ENCODE peak calls at places on chromosomes 12 and 14, in seven cellular contexts. Q, N, U, K, H, T and B are unnamed samples.
A peak's percentile ranks its signal among the peaks of the same experiment; 100 is the strongest.

GRCh38 chr12:104652910-104653309 is 196.2 kb downstream of the CHST11 start:
- DNase-seq in T (no peak), H (no peak), K (no peak), U (no peak), Q (no peak), N (no peak), B (no peak)

GRCh38 chr12:121933522-121934317 is 15.3 kb downstream of the CFAP251 start:
- DNase-seq in H (no peak), K (no peak), U (peak; percentile 23), T (peak; percentile 24), Q (no peak), N (no peak), B (no peak)

GRCh38 chr12:33614630-33615029 is 175.0 kb upstream of the SYT10 start:
- DNase-seq in T (no peak), K (no peak), Q (no peak), U (no peak), N (no peak), H (no peak), B (no peak)

GRCh38 chr14:32254952-32255679 is 52.0 kb upstream of the RNU6-8 start:
- DNase-seq in N (peak; percentile 45), T (peak; percentile 73), Q (peak; percentile 40), K (peak; percentile 82), U (peak; percentile 61), H (peak; percentile 28), B (peak; percentile 73)

GRCh38 chr14:68145539-68145938 is 326.0 kb downstream of the RAD51B start:
- DNase-seq in H (no peak), U (no peak), Q (no peak), T (no peak), K (no peak), N (no peak), B (no peak)

GRCh38 chr12:90327783-90328743 is 619.4 kb upstream of the ATP2B1 start:
- DNase-seq in U (no peak), K (no peak), N (no peak), Q (no peak), T (no peak), H (no peak), B (no peak)

GRCh38 chr14:74510211-74510931 is 16.8 kb downstream of the ISCA2 start:
- DNase-seq in N (no peak), Q (no peak), U (peak; percentile 41), H (no peak), K (peak; percentile 73), T (no peak), B (no peak)

GRCh38 chr14:76904100-76904739 is 78.0 kb downstream of the LRRC74A start:
- DNase-seq in Q (no peak), N (no peak), K (peak; percentile 84), T (no peak), H (no peak), U (peak; percentile 50), B (peak; percentile 52)

GRCh38 chr14:25001096-25001982 is 48.6 kb downstream of the STXBP6 start:
- DNase-seq in K (no peak), T (no peak), H (no peak), N (no peak), U (no peak), Q (no peak), B (no peak)

GRCh38 chr12:26062566-26062965 is 62.3 kb downstream of the BHLHE41 start:
- DNase-seq in H (no peak), U (peak; percentile 61), N (no peak), K (no peak), T (no peak), Q (no peak), B (no peak)

GRCh38 chr14:105733081-105734065 is 207.0 kb downstream of the TMEM121 start:
- DNase-seq in K (peak; percentile 36), U (no peak), H (no peak), N (no peak), T (no peak), Q (no peak), B (no peak)

GRCh38 chr12:105031061-105031807 is 45.1 kb downstream of the NOPCHAP1 start:
- DNase-seq in Q (no peak), T (no peak), K (no peak), N (no peak), H (no peak), U (no peak), B (no peak)

GRCh38 chr14:93343266-93343665 is 3.7 kb upstream of the COX8C start:
- DNase-seq in N (no peak), K (no peak), U (no peak), Q (no peak), H (no peak), T (no peak), B (no peak)

GRCh38 chr12:5154091-5154490 is 110.4 kb downstream of the KCNA5 start:
- DNase-seq in U (no peak), Q (no peak), T (no peak), N (no peak), K (no peak), H (no peak), B (no peak)

GRCh38 chr14:101838476-101838875 is 77.0 kb downstream of the PPP2R5C start:
- DNase-seq in T (no peak), K (no peak), U (no peak), H (no peak), N (no peak), Q (no peak), B (no peak)

GRCh38 chr14:93954900-93955891 is 21.2 kb downstream of the ASB2 start:
- DNase-seq in T (no peak), K (no peak), N (no peak), H (peak; percentile 34), U (no peak), Q (peak; percentile 42), B (peak; percentile 31)

GRCh38 chr12:53061404-53062010 is 11.6 kb downstream of the TNS2 start:
- DNase-seq in K (peak; percentile 66), N (peak; percentile 55), U (peak; percentile 57), H (no peak), T (peak; percentile 98), Q (no peak), B (peak; percentile 75)

GRCh38 chr14:56482306-56482705 is 97.3 kb upstream of the TMEM260 start:
- DNase-seq in H (no peak), K (no peak), T (peak; percentile 5), N (peak; percentile 17), Q (no peak), U (peak; percentile 13), B (no peak)

GRCh38 chr12:99235381-99235780 is 412.2 kb upstream of the GARIN6 start:
- DNase-seq in K (no peak), H (no peak), N (no peak), U (no peak), Q (no peak), T (no peak), B (no peak)